ENCODE peak calls at places on chromosomes 7 and 10, in four cellular contexts. One of them, this sample, is unnamed.

GRCh38 chr10:72310241-72310633 is 36.5 kb downstream of the DDIT4 start:
- DNase-seq in GM04504: no peak
- DNase-seq in GM03348: no peak
- DNase-seq in NCI-H1436: no peak
- DNase-seq in this sample: peak

GRCh38 chr7:30241767-30242166 is 42.6 kb upstream of the ZNRF2 start:
- DNase-seq in GM04504: no peak
- DNase-seq in GM03348: no peak
- DNase-seq in NCI-H1436: no peak
- DNase-seq in this sample: no peak

GRCh38 chr7:97480700-97481410 is 251.0 kb upstream of the TAC1 start:
- DNase-seq in GM04504: no peak
- DNase-seq in GM03348: no peak
- DNase-seq in NCI-H1436: no peak
- DNase-seq in this sample: peak

GRCh38 chr10:124701435-124701834 is 42.7 kb downstream of the FAM53B start:
- DNase-seq in GM04504: no peak
- DNase-seq in GM03348: no peak
- DNase-seq in NCI-H1436: no peak
- DNase-seq in this sample: peak

GRCh38 chr7:121313793-121314676 is 14.8 kb upstream of the WNT16 start:
- DNase-seq in GM04504: no peak
- DNase-seq in GM03348: peak
- DNase-seq in NCI-H1436: peak
- DNase-seq in this sample: peak

GRCh38 chr10:44947356-44948152 is 12.0 kb upstream of the RASSF4 start:
- DNase-seq in GM04504: no peak
- DNase-seq in GM03348: no peak
- DNase-seq in NCI-H1436: no peak
- DNase-seq in this sample: no peak

GRCh38 chr10:98193030-98193429 is 58.6 kb downstream of the R3HCC1L start:
- DNase-seq in GM04504: no peak
- DNase-seq in GM03348: no peak
- DNase-seq in NCI-H1436: no peak
- DNase-seq in this sample: no peak

GRCh38 chr7:44894881-44895600 is 9.7 kb upstream of the PURB start:
- DNase-seq in GM04504: no peak
- DNase-seq in GM03348: no peak
- DNase-seq in NCI-H1436: no peak
- DNase-seq in this sample: no peak

GRCh38 chr7:29494350-29494749 is 69.3 kb upstream of the PRR15 start:
- DNase-seq in GM04504: peak
- DNase-seq in GM03348: peak
- DNase-seq in NCI-H1436: no peak
- DNase-seq in this sample: no peak

GRCh38 chr10:16967866-16968721 is 150.9 kb upstream of the RSU1 start:
- DNase-seq in GM04504: no peak
- DNase-seq in GM03348: peak
- DNase-seq in NCI-H1436: no peak
- DNase-seq in this sample: peak